ENCODE peak calls at places on chromosomes 1 and 21, in six cellular contexts. J is hepatocyte, T is NT2/D1, O is neural progenitor cell, Y is fibroblast of lung, F is endodermal cell. A is an unnamed sample.

GRCh38 chr21:41280115-41280919 is 36.3 kb upstream of the FAM3B start:
- DNase-seq in F (no peak), J (peak; percentile 59), O (no peak), Y (peak; percentile 30), T (no peak), A (no peak)

GRCh38 chr1:206507395-206508129 is at the start of gene RASSF5:
- DNase-seq in T (peak; percentile 44), Y (peak; percentile 64), J (peak; percentile 51), F (peak; percentile 96), O (peak; percentile 81), A (peak; percentile 95)

GRCh38 chr1:7573481-7573880 is 197.6 kb upstream of the VAMP3 start:
- DNase-seq in F (no peak), O (no peak), T (no peak), J (no peak), Y (no peak), A (no peak)

GRCh38 chr1:30776097-30777059 is 18.8 kb upstream of the LAPTM5 start:
- DNase-seq in J (no peak), F (no peak), T (no peak), Y (no peak), O (no peak), A (no peak)

GRCh38 chr1:74237787-74238186 is 2.6 kb downstream of the TNNI3K start:
- DNase-seq in T (no peak), J (no peak), F (no peak), Y (no peak), O (no peak), A (no peak)

GRCh38 chr21:40511976-40512375 is 335.0 kb downstream of the DSCAM start:
- DNase-seq in T (no peak), J (no peak), O (no peak), Y (peak; percentile 50), F (no peak), A (no peak)

GRCh38 chr21:25428537-25428936 is 178.7 kb downstream of the MRPL39 start:
- DNase-seq in Y (no peak), O (no peak), T (no peak), J (no peak), F (no peak), A (no peak)

GRCh38 chr21:38804617-38805281 is 980 bp upstream of the ETS2 start:
- DNase-seq in T (no peak), O (no peak), Y (peak; percentile 69), J (peak; percentile 88), F (peak; percentile 84), A (peak; percentile 86)

GRCh38 chr1:8422439-8423133 is 104.7 kb downstream of the SLC45A1 start:
- DNase-seq in J (peak; percentile 40), T (no peak), O (peak; percentile 61), F (no peak), Y (no peak), A (peak; percentile 51)

GRCh38 chr1:179743679-179744400 is 749 bp downstream of the FAM163A start:
- DNase-seq in O (peak; percentile 58), F (peak; percentile 80), Y (no peak), J (peak; percentile 30), T (no peak), A (peak; percentile 78)

GRCh38 chr1:191886977-191887376 is 271.3 kb upstream of the RGS18 start:
- DNase-seq in O (no peak), T (no peak), Y (no peak), F (no peak), J (no peak), A (no peak)

GRCh38 chr1:175887981-175888428 is 144.6 kb upstream of the TNR start:
- DNase-seq in T (peak; percentile 87), J (peak; percentile 85), Y (peak; percentile 17), O (peak; percentile 91), F (peak; percentile 95), A (peak; percentile 93)

GRCh38 chr1:181482001-181482430 is 1.3 kb upstream of the CACNA1E start:
- DNase-seq in F (peak; percentile 62), Y (no peak), J (no peak), T (no peak), O (no peak), A (peak; percentile 65)

GRCh38 chr1:52209429-52209828 is 67.5 kb downstream of the ZFYVE9 start:
- DNase-seq in J (no peak), F (no peak), Y (no peak), T (no peak), O (no peak), A (no peak)

GRCh38 chr1:186404454-186405051 is 28.9 kb downstream of the ODR4 start:
- DNase-seq in O (peak; percentile 20), J (peak; percentile 47), Y (peak; percentile 47), F (no peak), T (no peak), A (peak; percentile 15)

GRCh38 chr1:78718566-78718965 is 68.9 kb downstream of the IFI44 start:
- DNase-seq in T (no peak), O (no peak), Y (peak; percentile 61), F (no peak), J (no peak), A (no peak)

GRCh38 chr1:205293350-205294074 is 28.0 kb downstream of the NUAK2 start:
- DNase-seq in Y (no peak), J (no peak), O (no peak), T (no peak), F (no peak), A (no peak)

GRCh38 chr21:36034211-36034913 is 26.0 kb downstream of the SETD4 start:
- DNase-seq in O (no peak), T (no peak), Y (no peak), F (no peak), J (no peak), A (no peak)

GRCh38 chr1:170511066-170511465 is 20.9 kb upstream of the GORAB start:
- DNase-seq in F (no peak), J (no peak), O (no peak), Y (no peak), T (no peak), A (no peak)

GRCh38 chr1:6572653-6573383 is 7.0 kb upstream of the ZBTB48 start:
- DNase-seq in J (no peak), O (no peak), T (no peak), F (no peak), Y (no peak), A (peak; percentile 57)

GRCh38 chr1:184299076-184299790 is 87.6 kb upstream of the C1orf21 start:
- DNase-seq in T (no peak), F (no peak), J (no peak), Y (peak; percentile 95), O (no peak), A (peak; percentile 2)
- H3K4me3 ChIP-seq in T (no peak overlapping the region), F (no peak overlapping the region), J (no peak overlapping the region), Y (no peak overlapping the region), O (no peak overlapping the region), A (no peak overlapping the region)

DNA sequence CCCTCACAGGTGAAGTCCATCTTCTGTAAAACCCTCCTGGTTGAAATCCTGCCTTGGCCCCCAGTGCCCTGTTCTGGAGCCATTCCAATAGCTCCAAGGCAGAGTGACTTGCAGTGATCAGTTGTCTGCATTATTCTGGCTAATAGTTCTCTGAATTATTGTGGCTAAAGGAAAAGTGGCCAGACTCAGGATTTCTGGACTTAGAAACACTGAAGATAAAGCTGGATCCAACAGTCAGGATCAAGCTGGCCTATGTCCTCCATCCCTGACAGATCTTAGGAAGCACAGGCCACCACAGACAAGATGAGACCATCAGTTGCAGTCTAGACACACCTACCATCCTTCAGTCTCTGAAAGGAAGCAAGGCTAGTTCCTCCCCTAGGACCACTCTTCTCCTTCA is 801 bp upstream of the C2CD4D start:
- DNase-seq in F (no peak), J (no peak), O (no peak), T (no peak), Y (no peak), A (no peak)
- H3K27me3 ChIP-seq in F (peaks cover 49% of the 10 kb centered on the region), J (peaks cover 27% of the 10 kb centered on the region), O (peaks cover 55% of the 10 kb centered on the region), T (peaks cover 25% of the 10 kb centered on the region), Y (peaks cover 46% of the 10 kb centered on the region), A (peaks cover 33% of the 10 kb centered on the region)

DNA sequence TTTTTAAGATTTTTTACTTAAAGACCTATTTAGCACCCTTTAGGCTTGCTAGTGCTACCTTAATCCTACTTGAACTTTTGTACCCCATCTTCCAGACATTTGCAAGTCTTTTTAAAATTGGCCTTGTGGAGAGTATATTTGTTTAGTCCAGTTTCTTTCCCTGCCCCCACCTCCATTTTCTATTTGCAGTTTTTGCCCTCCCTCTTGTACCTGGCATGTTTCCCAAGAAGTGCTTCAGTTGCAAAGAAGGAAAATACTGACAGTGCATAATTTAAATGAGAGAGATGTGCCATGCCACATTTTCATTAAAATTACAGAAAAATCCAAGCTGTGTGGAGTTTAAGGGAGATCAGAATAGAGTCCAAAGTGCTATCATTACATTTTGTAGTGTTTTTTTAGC is 150.0 kb upstream of the ADGRL2 start:
- DNase-seq in Y (no peak), T (no peak), F (no peak), J (no peak), O (no peak), A (no peak)
- H3K4me3 ChIP-seq in Y (no peak overlapping the region), T (no peak overlapping the region), F (no peak overlapping the region), J (no peak overlapping the region), O (no peak overlapping the region), A (no peak overlapping the region)

GRCh38 chr1:22857661-22858060 is 115.0 kb downstream of the LACTBL1 start:
- DNase-seq in Y (no peak), J (no peak), F (no peak), O (no peak), T (no peak), A (no peak)
- H3K27me3 ChIP-seq in Y (no peaks in the 10 kb centered on the region), J (no peaks in the 10 kb centered on the region), F (no peaks in the 10 kb centered on the region), O (no peaks in the 10 kb centered on the region), T (no peaks in the 10 kb centered on the region), A (no peaks in the 10 kb centered on the region)

GRCh38 chr1:220691039-220691684 is 999 bp downstream of the C1orf115 start:
- DNase-seq in T (no peak), O (peak; percentile 7), F (no peak), J (peak; percentile 56), Y (no peak), A (no peak)
- H3K4me3 ChIP-seq in T (peak overlapping the region; percentile 80), O (peak overlapping the region; percentile 96), F (peak overlapping the region; percentile 83), J (peak overlapping the region; percentile 94), Y (peak overlapping the region; percentile 42), A (peak overlapping the region; percentile 72)

A was measured in H7.